ENCODE peak calls at places on chromosome 1, in five cellular contexts. K is lower lobe of right lung; T is uterus; D is MM.1S; L is CD8-positive, alpha-beta memory T cell. O is an unnamed sample.

GRCh38 chr1:28096210-28097099 is 8.0 kb upstream of the EYA3 start:
- DNase-seq in T (no peak), L (no peak), K (no peak), D (no peak), O (no peak)

GRCh38 chr1:108482708-108483107 is 32.6 kb downstream of the NBPF6 start:
- DNase-seq in K (no peak), T (no peak), L (no peak), D (no peak), O (no peak)

GRCh38 chr1:237411621-237412020 is 369.6 kb downstream of the RYR2 start:
- DNase-seq in L (peak; percentile 66), K (no peak), D (peak; percentile 20), T (no peak), O (no peak)

GRCh38 chr1:29236993-29237905 is 927 bp downstream of the PTPRU start:
- DNase-seq in L (no peak), K (peak; percentile 74), T (peak; percentile 60), D (no peak), O (peak; percentile 65)

GRCh38 chr1:183586897-183587296 is 3.4 kb downstream of the NCF2 start:
- DNase-seq in K (no peak), L (no peak), T (no peak), D (no peak), O (no peak)

GRCh38 chr1:3668585-3669300 is 16.4 kb downstream of the TP73 start:
- DNase-seq in D (no peak), T (no peak), K (peak; percentile 95), L (peak; percentile 41), O (no peak)

GRCh38 chr1:58287894-58288623 is 258.5 kb downstream of the OMA1 start:
- DNase-seq in L (no peak), T (no peak), K (no peak), D (no peak), O (no peak)

GRCh38 chr1:153805042-153805745 is 30.0 kb downstream of the SLC27A3 start:
- DNase-seq in L (peak; percentile 91), D (peak; percentile 96), T (no peak), K (peak; percentile 67), O (peak; percentile 82)

GRCh38 chr1:59477286-59477685 is 180.4 kb downstream of the FGGY start:
- DNase-seq in K (no peak), T (no peak), D (no peak), L (no peak), O (no peak)

GRCh38 chr1:43368646-43369020 is 822 bp upstream of the ELOVL1 start:
- DNase-seq in L (no peak), K (no peak), T (no peak), D (no peak), O (no peak)

GRCh38 chr1:201625711-201626300 is 86.9 kb downstream of the NAV1 start:
- DNase-seq in L (no peak), T (no peak), D (no peak), K (no peak), O (no peak)

GRCh38 chr1:89535537-89535936 is 10.9 kb downstream of the LRRC8B start:
- DNase-seq in L (no peak), T (no peak), K (no peak), D (no peak), O (no peak)

GRCh38 chr1:93960641-93961147 is 51.5 kb upstream of the GCLM start:
- DNase-seq in D (no peak), L (no peak), T (no peak), K (no peak), O (no peak)

GRCh38 chr1:208088319-208088718 is 155.9 kb downstream of the PLXNA2 start:
- DNase-seq in T (no peak), K (no peak), L (no peak), D (no peak), O (no peak)

GRCh38 chr1:180521474-180522203 is 19.3 kb upstream of the ACBD6 start:
- DNase-seq in D (no peak), K (no peak), T (no peak), L (no peak), O (no peak)

GRCh38 chr1:171582589-171582988 is 39.5 kb upstream of the MYOCOS start:
- DNase-seq in T (no peak), D (no peak), L (no peak), K (no peak), O (no peak)

GRCh38 chr1:23909412-23909811 is 3.8 kb downstream of the CNR2 start:
- DNase-seq in D (no peak), T (no peak), L (no peak), K (no peak), O (no peak)

GRCh38 chr1:14113841-14114567 is 414.0 kb downstream of the PRDM2 start:
- DNase-seq in D (peak; percentile 74), K (peak; percentile 46), L (no peak), T (peak; percentile 32), O (peak; percentile 62)

GRCh38 chr1:184888505-184888904 is 85.8 kb downstream of the NIBAN1 start:
- DNase-seq in L (no peak), D (no peak), T (no peak), K (no peak), O (no peak)

GRCh38 chr1:184890539-184890973 is 83.8 kb downstream of the NIBAN1 start:
- DNase-seq in K (no peak), T (no peak), L (peak; percentile 83), D (no peak), O (no peak)

GRCh38 chr1:184891440-184891839 is 82.9 kb downstream of the NIBAN1 start:
- DNase-seq in T (no peak), K (no peak), D (no peak), L (no peak), O (no peak)

GRCh38 chr1:184889902-184890301 is 84.4 kb downstream of the NIBAN1 start:
- DNase-seq in D (no peak), L (no peak), K (no peak), T (no peak), O (no peak)

GRCh38 chr1:184889183-184889582 is 85.1 kb downstream of the NIBAN1 start:
- DNase-seq in T (no peak), K (no peak), D (no peak), L (no peak), O (no peak)
- H3K4me1 ChIP-seq in T (no peaks in the 10 kb centered on the region), K (peaks cover 17% of the 10 kb centered on the region), D (no peaks in the 10 kb centered on the region), L (peaks cover 30% of the 10 kb centered on the region), O (no peaks in the 10 kb centered on the region)

DNA sequence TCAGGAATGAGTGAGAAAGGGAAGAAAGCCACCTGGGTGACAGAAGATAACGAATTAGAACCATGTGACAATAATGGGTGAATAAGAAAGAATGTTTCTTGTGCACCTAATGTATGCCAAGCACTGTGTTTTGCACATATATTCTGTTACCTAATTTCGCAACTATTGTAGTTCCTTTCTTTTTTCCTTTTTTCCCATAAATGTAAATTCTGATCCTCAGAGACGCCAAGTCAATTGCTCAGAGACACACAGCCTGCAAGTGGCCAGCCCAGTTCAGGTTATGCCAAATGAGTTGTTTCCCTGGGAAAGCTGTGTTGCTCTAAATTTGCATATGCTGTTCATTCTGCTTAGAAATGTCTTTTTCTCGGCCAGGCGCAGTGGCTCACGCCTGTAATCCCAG is 1.7 kb upstream of the RSPO1 start:
- DNase-seq in D (no peak), T (no peak), K (no peak), L (no peak), O (no peak)
- H3K27me3 ChIP-seq in D (peaks cover 65% of the 10 kb centered on the region), T (no peaks in the 10 kb centered on the region), K (peaks cover 50% of the 10 kb centered on the region), L (peaks cover 40% of the 10 kb centered on the region), O (no peaks in the 10 kb centered on the region)

DNA sequence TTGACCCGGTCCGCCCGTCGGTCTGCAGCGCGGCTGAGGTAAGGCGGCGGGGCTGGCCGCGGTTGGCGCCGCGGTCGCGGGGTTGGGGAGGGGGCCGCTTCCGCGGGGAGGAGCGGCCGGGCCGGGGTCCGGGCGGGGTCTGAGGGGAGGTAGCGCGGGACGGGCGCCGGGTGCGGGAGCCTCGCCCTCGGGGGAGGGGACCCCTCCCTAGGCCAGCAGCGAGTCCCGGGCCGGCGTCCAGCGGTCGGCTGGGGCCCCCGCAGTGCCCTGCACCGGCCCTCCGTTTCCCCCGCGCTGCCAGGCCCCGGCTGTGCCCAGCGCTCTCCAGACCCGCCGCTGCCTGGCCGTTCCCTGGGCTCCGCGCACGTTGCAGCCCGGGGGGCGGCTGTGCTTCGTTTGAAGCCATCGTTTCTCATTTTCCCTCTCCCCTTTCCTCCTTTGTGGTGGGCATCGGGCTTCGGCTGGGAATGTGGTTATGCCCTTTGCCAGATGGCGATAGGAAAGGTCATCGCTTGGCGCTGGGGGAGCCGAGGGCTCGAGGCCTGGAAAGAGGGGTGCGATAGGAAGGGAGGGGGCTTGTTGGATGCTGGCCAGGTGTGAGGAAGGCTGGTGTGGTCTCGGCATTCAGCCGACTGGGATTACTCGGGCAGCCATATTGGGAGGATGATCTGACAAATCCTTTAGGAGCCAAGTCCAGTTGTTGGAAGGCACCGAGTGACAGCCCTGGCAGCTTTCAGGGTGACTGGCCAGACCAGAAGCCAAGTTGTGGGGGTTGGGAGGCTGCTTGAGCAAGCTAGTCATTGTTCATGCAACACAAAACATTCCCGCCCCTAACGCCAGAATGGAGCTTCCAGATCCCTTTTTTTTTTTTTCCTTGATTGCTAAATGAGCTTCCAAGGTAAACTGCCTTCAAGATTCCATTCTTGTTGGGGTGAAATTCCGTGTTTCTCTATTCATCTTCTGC is 753 bp downstream of the KIF1B start:
- DNase-seq in T (peak; percentile 92), K (peak; percentile 89), L (no peak), D (no peak), O (peak; percentile 98)
- H3K4me1 ChIP-seq in T (no peaks in the 10 kb centered on the region), K (peaks cover 51% of the 10 kb centered on the region), L (peaks cover 19% of the 10 kb centered on the region), D (peaks cover 10% of the 10 kb centered on the region), O (no peaks in the 10 kb centered on the region)

DNA sequence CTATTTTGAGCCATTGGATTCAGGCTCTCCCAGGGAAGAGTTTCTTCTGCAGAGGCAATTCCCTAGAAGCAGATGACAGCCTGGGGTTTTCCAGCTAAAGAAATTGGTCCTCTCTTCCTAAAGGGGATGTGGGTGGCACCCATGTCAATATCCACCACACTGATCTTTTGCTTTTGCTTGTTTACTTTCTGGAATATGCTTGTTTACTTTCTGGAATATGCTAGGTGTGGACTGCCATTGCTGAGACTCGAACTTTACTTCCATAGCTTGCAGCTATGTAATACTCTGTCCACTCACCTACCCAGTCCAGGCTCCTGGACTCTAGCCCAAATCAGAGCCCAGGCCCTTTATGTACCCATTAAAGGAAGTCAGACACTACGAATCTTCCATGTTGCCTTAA is 92.1 kb upstream of the SMYD2 start:
- DNase-seq in D (no peak), K (no peak), T (no peak), L (no peak), O (no peak)
- H3K27me3 ChIP-seq in D (no peaks in the 10 kb centered on the region), K (peaks cover 43% of the 10 kb centered on the region), T (peaks cover 9% of the 10 kb centered on the region), L (peaks cover 10% of the 10 kb centered on the region), O (peaks cover 14% of the 10 kb centered on the region)

DNA sequence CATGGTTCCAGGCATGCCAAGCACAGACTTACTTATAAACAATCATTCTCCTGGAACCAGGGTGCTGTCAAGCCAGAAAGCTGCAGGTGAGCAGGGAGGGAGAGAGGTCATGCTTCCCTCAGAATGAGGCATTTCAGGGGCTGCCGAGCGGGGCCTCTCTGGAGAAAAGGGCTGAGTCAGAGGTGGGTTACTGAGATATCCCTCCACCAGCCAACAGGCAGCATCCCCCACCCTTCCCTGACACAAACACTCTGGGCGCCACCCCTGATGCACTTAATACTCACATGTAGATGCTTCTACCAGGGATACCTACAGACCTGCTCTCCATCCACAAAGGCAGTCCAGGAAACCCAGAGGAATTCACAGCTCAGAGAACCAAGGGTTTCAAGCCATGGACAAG is 13.1 kb downstream of the STK40 start:
- DNase-seq in L (no peak), D (no peak), K (no peak), T (no peak), O (no peak)
- H3K4me1 ChIP-seq in L (peaks cover 72% of the 10 kb centered on the region), D (peaks cover 34% of the 10 kb centered on the region), K (peaks cover 74% of the 10 kb centered on the region), T (peaks cover 25% of the 10 kb centered on the region), O (peaks cover 72% of the 10 kb centered on the region)

O was measured in right atrium auricular region.